ENCODE peak calls at places on chromosomes 6 and 20, in ten cellular contexts. One of them, this sample, is unnamed.

GRCh38 chr6:170000071-170000843 is 248.8 kb downstream of the ERMARD start:
- DNase-seq in NCI-H460: no peak
- DNase-seq in brain microvascular endothelial cell: no peak
- DNase-seq in T-helper 9 cell: no peak
- DNase-seq in endodermal cell: no peak
- DNase-seq in cardiac muscle cell: no peak
- DNase-seq in stimulated activated CD4-positive, alpha-beta T cell treated with anti-CD3 and anti-CD28 coated beads, TNF-alpha, amount 100 ng/mL, for 1 hour: no peak
- DNase-seq in NCI-H1417: no peak
- DNase-seq in effector CD8-positive, alpha-beta T cell: no peak
- DNase-seq in dermis blood vessel endothelial cell: no peak
- DNase-seq in this sample: no peak

GRCh38 chr6:4776493-4776966 is 326 bp downstream of the CDYL start:
- DNase-seq in stimulated activated CD4-positive, alpha-beta T cell treated with anti-CD3 and anti-CD28 coated beads, TNF-alpha, amount 100 ng/mL, for 1 hour: peak
- DNase-seq in NCI-H1417: no peak
- DNase-seq in effector CD8-positive, alpha-beta T cell: no peak
- DNase-seq in NCI-H460: no peak
- DNase-seq in brain microvascular endothelial cell: no peak
- DNase-seq in endodermal cell: peak
- DNase-seq in T-helper 9 cell: peak
- DNase-seq in cardiac muscle cell: no peak
- DNase-seq in dermis blood vessel endothelial cell: peak
- DNase-seq in this sample: no peak

GRCh38 chr20:59598625-59599310 is 5.6 kb upstream of the PHACTR3 start:
- DNase-seq in effector CD8-positive, alpha-beta T cell: no peak
- DNase-seq in dermis blood vessel endothelial cell: peak
- DNase-seq in NCI-H460: peak
- DNase-seq in endodermal cell: peak
- DNase-seq in T-helper 9 cell: peak
- DNase-seq in NCI-H1417: peak
- DNase-seq in stimulated activated CD4-positive, alpha-beta T cell treated with anti-CD3 and anti-CD28 coated beads, TNF-alpha, amount 100 ng/mL, for 1 hour: peak
- DNase-seq in brain microvascular endothelial cell: no peak
- DNase-seq in cardiac muscle cell: peak
- DNase-seq in this sample: no peak

GRCh38 chr20:51800769-51801219 is 1.5 kb downstream of the SALL4 start:
- DNase-seq in cardiac muscle cell: peak
- DNase-seq in NCI-H460: no peak
- DNase-seq in NCI-H1417: peak
- DNase-seq in T-helper 9 cell: no peak
- DNase-seq in endodermal cell: peak
- DNase-seq in stimulated activated CD4-positive, alpha-beta T cell treated with anti-CD3 and anti-CD28 coated beads, TNF-alpha, amount 100 ng/mL, for 1 hour: no peak
- DNase-seq in effector CD8-positive, alpha-beta T cell: no peak
- DNase-seq in dermis blood vessel endothelial cell: peak
- DNase-seq in brain microvascular endothelial cell: no peak
- DNase-seq in this sample: no peak

GRCh38 chr20:62426678-62427077 is 661 bp downstream of the RBBP8NL start:
- DNase-seq in dermis blood vessel endothelial cell: no peak
- DNase-seq in endodermal cell: peak
- DNase-seq in NCI-H1417: peak
- DNase-seq in stimulated activated CD4-positive, alpha-beta T cell treated with anti-CD3 and anti-CD28 coated beads, TNF-alpha, amount 100 ng/mL, for 1 hour: no peak
- DNase-seq in T-helper 9 cell: no peak
- DNase-seq in effector CD8-positive, alpha-beta T cell: no peak
- DNase-seq in NCI-H460: no peak
- DNase-seq in cardiac muscle cell: no peak
- DNase-seq in brain microvascular endothelial cell: no peak
- DNase-seq in this sample: no peak

GRCh38 chr6:118606268-118606667 is 45.1 kb downstream of the CEP85L start:
- DNase-seq in stimulated activated CD4-positive, alpha-beta T cell treated with anti-CD3 and anti-CD28 coated beads, TNF-alpha, amount 100 ng/mL, for 1 hour: no peak
- DNase-seq in NCI-H1417: no peak
- DNase-seq in effector CD8-positive, alpha-beta T cell: no peak
- DNase-seq in endodermal cell: no peak
- DNase-seq in dermis blood vessel endothelial cell: no peak
- DNase-seq in cardiac muscle cell: no peak
- DNase-seq in T-helper 9 cell: no peak
- DNase-seq in brain microvascular endothelial cell: no peak
- DNase-seq in NCI-H460: no peak
- DNase-seq in this sample: no peak

GRCh38 chr20:46709459-46710148 is at the start of gene SLC2A10:
- DNase-seq in dermis blood vessel endothelial cell: peak
- DNase-seq in cardiac muscle cell: peak
- DNase-seq in NCI-H1417: no peak
- DNase-seq in endodermal cell: peak
- DNase-seq in T-helper 9 cell: no peak
- DNase-seq in effector CD8-positive, alpha-beta T cell: no peak
- DNase-seq in brain microvascular endothelial cell: peak
- DNase-seq in stimulated activated CD4-positive, alpha-beta T cell treated with anti-CD3 and anti-CD28 coated beads, TNF-alpha, amount 100 ng/mL, for 1 hour: no peak
- DNase-seq in NCI-H460: no peak
- DNase-seq in this sample: no peak

GRCh38 chr6:112203577-112204349 is 50.6 kb downstream of the LAMA4 start:
- DNase-seq in stimulated activated CD4-positive, alpha-beta T cell treated with anti-CD3 and anti-CD28 coated beads, TNF-alpha, amount 100 ng/mL, for 1 hour: no peak
- DNase-seq in T-helper 9 cell: no peak
- DNase-seq in effector CD8-positive, alpha-beta T cell: no peak
- DNase-seq in brain microvascular endothelial cell: peak
- DNase-seq in endodermal cell: no peak
- DNase-seq in cardiac muscle cell: peak
- DNase-seq in NCI-H1417: no peak
- DNase-seq in NCI-H460: peak
- DNase-seq in dermis blood vessel endothelial cell: peak
- DNase-seq in this sample: no peak

GRCh38 chr20:36666181-36666740 is 20.3 kb upstream of the SLA2 start:
- DNase-seq in cardiac muscle cell: peak
- DNase-seq in NCI-H1417: no peak
- DNase-seq in brain microvascular endothelial cell: peak
- DNase-seq in NCI-H460: no peak
- DNase-seq in T-helper 9 cell: no peak
- DNase-seq in stimulated activated CD4-positive, alpha-beta T cell treated with anti-CD3 and anti-CD28 coated beads, TNF-alpha, amount 100 ng/mL, for 1 hour: no peak
- DNase-seq in dermis blood vessel endothelial cell: peak
- DNase-seq in effector CD8-positive, alpha-beta T cell: no peak
- DNase-seq in endodermal cell: no peak
- DNase-seq in this sample: no peak

GRCh38 chr6:169962604-169963469 is 211.4 kb downstream of the ERMARD start:
- DNase-seq in NCI-H1417: no peak
- DNase-seq in brain microvascular endothelial cell: no peak
- DNase-seq in NCI-H460: no peak
- DNase-seq in effector CD8-positive, alpha-beta T cell: no peak
- DNase-seq in T-helper 9 cell: no peak
- DNase-seq in endodermal cell: no peak
- DNase-seq in stimulated activated CD4-positive, alpha-beta T cell treated with anti-CD3 and anti-CD28 coated beads, TNF-alpha, amount 100 ng/mL, for 1 hour: no peak
- DNase-seq in dermis blood vessel endothelial cell: no peak
- DNase-seq in cardiac muscle cell: no peak
- DNase-seq in this sample: peak

GRCh38 chr6:85079761-85080160 is 315.4 kb upstream of the TBX18 start:
- DNase-seq in endodermal cell: no peak
- DNase-seq in stimulated activated CD4-positive, alpha-beta T cell treated with anti-CD3 and anti-CD28 coated beads, TNF-alpha, amount 100 ng/mL, for 1 hour: no peak
- DNase-seq in T-helper 9 cell: no peak
- DNase-seq in effector CD8-positive, alpha-beta T cell: no peak
- DNase-seq in NCI-H460: no peak
- DNase-seq in brain microvascular endothelial cell: no peak
- DNase-seq in dermis blood vessel endothelial cell: no peak
- DNase-seq in NCI-H1417: no peak
- DNase-seq in cardiac muscle cell: no peak
- DNase-seq in this sample: no peak

GRCh38 chr6:144895313-144895712 is 610.2 kb downstream of the UTRN start:
- DNase-seq in brain microvascular endothelial cell: no peak
- DNase-seq in effector CD8-positive, alpha-beta T cell: no peak
- DNase-seq in cardiac muscle cell: no peak
- DNase-seq in NCI-H460: no peak
- DNase-seq in NCI-H1417: no peak
- DNase-seq in endodermal cell: no peak
- DNase-seq in T-helper 9 cell: no peak
- DNase-seq in dermis blood vessel endothelial cell: no peak
- DNase-seq in stimulated activated CD4-positive, alpha-beta T cell treated with anti-CD3 and anti-CD28 coated beads, TNF-alpha, amount 100 ng/mL, for 1 hour: no peak
- DNase-seq in this sample: no peak

GRCh38 chr20:13868331-13868730 is 83.5 kb downstream of the NDUFAF5 start:
- DNase-seq in NCI-H460: no peak
- DNase-seq in dermis blood vessel endothelial cell: no peak
- DNase-seq in effector CD8-positive, alpha-beta T cell: no peak
- DNase-seq in brain microvascular endothelial cell: peak
- DNase-seq in stimulated activated CD4-positive, alpha-beta T cell treated with anti-CD3 and anti-CD28 coated beads, TNF-alpha, amount 100 ng/mL, for 1 hour: no peak
- DNase-seq in endodermal cell: no peak
- DNase-seq in cardiac muscle cell: no peak
- DNase-seq in NCI-H1417: no peak
- DNase-seq in T-helper 9 cell: no peak
- DNase-seq in this sample: no peak

GRCh38 chr6:36779227-36779626 is 60.0 kb downstream of the CPNE5 start:
- DNase-seq in cardiac muscle cell: no peak
- DNase-seq in brain microvascular endothelial cell: no peak
- DNase-seq in dermis blood vessel endothelial cell: no peak
- DNase-seq in NCI-H1417: no peak
- DNase-seq in T-helper 9 cell: no peak
- DNase-seq in effector CD8-positive, alpha-beta T cell: no peak
- DNase-seq in stimulated activated CD4-positive, alpha-beta T cell treated with anti-CD3 and anti-CD28 coated beads, TNF-alpha, amount 100 ng/mL, for 1 hour: no peak
- DNase-seq in NCI-H460: no peak
- DNase-seq in endodermal cell: no peak
- DNase-seq in this sample: no peak

GRCh38 chr20:64082126-64082638 is 2.0 kb downstream of the LKAAEAR1 start:
- DNase-seq in NCI-H1417: no peak
- DNase-seq in effector CD8-positive, alpha-beta T cell: no peak
- DNase-seq in NCI-H460: no peak
- DNase-seq in stimulated activated CD4-positive, alpha-beta T cell treated with anti-CD3 and anti-CD28 coated beads, TNF-alpha, amount 100 ng/mL, for 1 hour: no peak
- DNase-seq in dermis blood vessel endothelial cell: no peak
- DNase-seq in cardiac muscle cell: no peak
- DNase-seq in endodermal cell: peak
- DNase-seq in T-helper 9 cell: no peak
- DNase-seq in brain microvascular endothelial cell: no peak
- DNase-seq in this sample: no peak

GRCh38 chr6:143806282-143807102 is 36.6 kb upstream of the LTV1 start:
- DNase-seq in NCI-H460: no peak
- DNase-seq in NCI-H1417: no peak
- DNase-seq in stimulated activated CD4-positive, alpha-beta T cell treated with anti-CD3 and anti-CD28 coated beads, TNF-alpha, amount 100 ng/mL, for 1 hour: peak
- DNase-seq in dermis blood vessel endothelial cell: peak
- DNase-seq in endodermal cell: no peak
- DNase-seq in T-helper 9 cell: no peak
- DNase-seq in effector CD8-positive, alpha-beta T cell: no peak
- DNase-seq in brain microvascular endothelial cell: peak
- DNase-seq in cardiac muscle cell: peak
- DNase-seq in this sample: no peak

GRCh38 chr6:117494694-117495318 is 12.3 kb downstream of the DCBLD1 start:
- DNase-seq in effector CD8-positive, alpha-beta T cell: no peak
- DNase-seq in endodermal cell: no peak
- DNase-seq in NCI-H1417: no peak
- DNase-seq in cardiac muscle cell: no peak
- DNase-seq in NCI-H460: no peak
- DNase-seq in T-helper 9 cell: no peak
- DNase-seq in dermis blood vessel endothelial cell: peak
- DNase-seq in brain microvascular endothelial cell: no peak
- DNase-seq in stimulated activated CD4-positive, alpha-beta T cell treated with anti-CD3 and anti-CD28 coated beads, TNF-alpha, amount 100 ng/mL, for 1 hour: no peak
- DNase-seq in this sample: no peak

GRCh38 chr20:51366155-51366886 is 176.2 kb downstream of the NFATC2 start:
- DNase-seq in brain microvascular endothelial cell: peak
- DNase-seq in effector CD8-positive, alpha-beta T cell: no peak
- DNase-seq in stimulated activated CD4-positive, alpha-beta T cell treated with anti-CD3 and anti-CD28 coated beads, TNF-alpha, amount 100 ng/mL, for 1 hour: no peak
- DNase-seq in dermis blood vessel endothelial cell: peak
- DNase-seq in NCI-H460: no peak
- DNase-seq in cardiac muscle cell: peak
- DNase-seq in T-helper 9 cell: no peak
- DNase-seq in endodermal cell: no peak
- DNase-seq in NCI-H1417: no peak
- DNase-seq in this sample: no peak

GRCh38 chr20:56004611-56005388 is 519 bp downstream of the CBLN4 start:
- DNase-seq in brain microvascular endothelial cell: no peak
- DNase-seq in T-helper 9 cell: no peak
- DNase-seq in NCI-H1417: no peak
- DNase-seq in endodermal cell: peak
- DNase-seq in stimulated activated CD4-positive, alpha-beta T cell treated with anti-CD3 and anti-CD28 coated beads, TNF-alpha, amount 100 ng/mL, for 1 hour: no peak
- DNase-seq in dermis blood vessel endothelial cell: no peak
- DNase-seq in effector CD8-positive, alpha-beta T cell: no peak
- DNase-seq in NCI-H460: no peak
- DNase-seq in cardiac muscle cell: no peak
- DNase-seq in this sample: no peak

GRCh38 chr6:144190593-144190992 is 40.3 kb downstream of the STX11 start:
- DNase-seq in cardiac muscle cell: peak
- DNase-seq in dermis blood vessel endothelial cell: peak
- DNase-seq in NCI-H460: no peak
- DNase-seq in T-helper 9 cell: no peak
- DNase-seq in brain microvascular endothelial cell: no peak
- DNase-seq in effector CD8-positive, alpha-beta T cell: no peak
- DNase-seq in stimulated activated CD4-positive, alpha-beta T cell treated with anti-CD3 and anti-CD28 coated beads, TNF-alpha, amount 100 ng/mL, for 1 hour: no peak
- DNase-seq in endodermal cell: no peak
- DNase-seq in NCI-H1417: no peak
- DNase-seq in this sample: no peak

GRCh38 chr6:133337312-133337711 is 96.2 kb downstream of the EYA4 start:
- DNase-seq in stimulated activated CD4-positive, alpha-beta T cell treated with anti-CD3 and anti-CD28 coated beads, TNF-alpha, amount 100 ng/mL, for 1 hour: no peak
- DNase-seq in cardiac muscle cell: peak
- DNase-seq in T-helper 9 cell: no peak
- DNase-seq in effector CD8-positive, alpha-beta T cell: no peak
- DNase-seq in dermis blood vessel endothelial cell: no peak
- DNase-seq in endodermal cell: no peak
- DNase-seq in NCI-H460: no peak
- DNase-seq in brain microvascular endothelial cell: no peak
- DNase-seq in NCI-H1417: no peak
- DNase-seq in this sample: no peak

GRCh38 chr6:37323568-37323967 is 30.2 kb upstream of the RNF8 start:
- DNase-seq in endodermal cell: peak
- DNase-seq in brain microvascular endothelial cell: no peak
- DNase-seq in cardiac muscle cell: peak
- DNase-seq in NCI-H460: no peak
- DNase-seq in stimulated activated CD4-positive, alpha-beta T cell treated with anti-CD3 and anti-CD28 coated beads, TNF-alpha, amount 100 ng/mL, for 1 hour: no peak
- DNase-seq in T-helper 9 cell: no peak
- DNase-seq in dermis blood vessel endothelial cell: peak
- DNase-seq in NCI-H1417: peak
- DNase-seq in effector CD8-positive, alpha-beta T cell: no peak
- DNase-seq in this sample: no peak

GRCh38 chr6:5270093-5270680 is 8.9 kb downstream of the FARS2 start:
- DNase-seq in dermis blood vessel endothelial cell: no peak
- DNase-seq in endodermal cell: no peak
- DNase-seq in effector CD8-positive, alpha-beta T cell: no peak
- DNase-seq in NCI-H1417: no peak
- DNase-seq in NCI-H460: no peak
- DNase-seq in brain microvascular endothelial cell: no peak
- DNase-seq in stimulated activated CD4-positive, alpha-beta T cell treated with anti-CD3 and anti-CD28 coated beads, TNF-alpha, amount 100 ng/mL, for 1 hour: no peak
- DNase-seq in cardiac muscle cell: peak
- DNase-seq in T-helper 9 cell: no peak
- DNase-seq in this sample: no peak

GRCh38 chr6:26342106-26342999 is 22.6 kb upstream of the BTN3A2 start:
- DNase-seq in NCI-H1417: no peak
- DNase-seq in effector CD8-positive, alpha-beta T cell: no peak
- DNase-seq in NCI-H460: no peak
- DNase-seq in T-helper 9 cell: no peak
- DNase-seq in endodermal cell: peak
- DNase-seq in brain microvascular endothelial cell: peak
- DNase-seq in dermis blood vessel endothelial cell: no peak
- DNase-seq in cardiac muscle cell: no peak
- DNase-seq in stimulated activated CD4-positive, alpha-beta T cell treated with anti-CD3 and anti-CD28 coated beads, TNF-alpha, amount 100 ng/mL, for 1 hour: no peak
- DNase-seq in this sample: no peak

GRCh38 chr20:52083627-52084232 is 107.8 kb downstream of the ZFP64 start:
- DNase-seq in effector CD8-positive, alpha-beta T cell: no peak
- DNase-seq in dermis blood vessel endothelial cell: peak
- DNase-seq in NCI-H460: peak
- DNase-seq in cardiac muscle cell: peak
- DNase-seq in endodermal cell: peak
- DNase-seq in stimulated activated CD4-positive, alpha-beta T cell treated with anti-CD3 and anti-CD28 coated beads, TNF-alpha, amount 100 ng/mL, for 1 hour: no peak
- DNase-seq in NCI-H1417: peak
- DNase-seq in brain microvascular endothelial cell: peak
- DNase-seq in T-helper 9 cell: no peak
- DNase-seq in this sample: no peak

GRCh38 chr20:10249048-10249770 is 30.6 kb downstream of the SNAP25 start:
- DNase-seq in endodermal cell: peak
- DNase-seq in NCI-H460: no peak
- DNase-seq in effector CD8-positive, alpha-beta T cell: no peak
- DNase-seq in stimulated activated CD4-positive, alpha-beta T cell treated with anti-CD3 and anti-CD28 coated beads, TNF-alpha, amount 100 ng/mL, for 1 hour: no peak
- DNase-seq in cardiac muscle cell: peak
- DNase-seq in NCI-H1417: no peak
- DNase-seq in brain microvascular endothelial cell: no peak
- DNase-seq in T-helper 9 cell: no peak
- DNase-seq in dermis blood vessel endothelial cell: no peak
- DNase-seq in this sample: no peak

GRCh38 chr6:132412656-132413500 is 11.6 kb upstream of the MOXD1 start:
- DNase-seq in endodermal cell: no peak
- DNase-seq in T-helper 9 cell: no peak
- DNase-seq in NCI-H1417: no peak
- DNase-seq in cardiac muscle cell: peak
- DNase-seq in stimulated activated CD4-positive, alpha-beta T cell treated with anti-CD3 and anti-CD28 coated beads, TNF-alpha, amount 100 ng/mL, for 1 hour: no peak
- DNase-seq in NCI-H460: no peak
- DNase-seq in effector CD8-positive, alpha-beta T cell: no peak
- DNase-seq in dermis blood vessel endothelial cell: no peak
- DNase-seq in brain microvascular endothelial cell: peak
- DNase-seq in this sample: no peak

GRCh38 chr20:55888655-55889054 is 116.7 kb downstream of the CBLN4 start:
- DNase-seq in brain microvascular endothelial cell: no peak
- DNase-seq in dermis blood vessel endothelial cell: no peak
- DNase-seq in effector CD8-positive, alpha-beta T cell: no peak
- DNase-seq in stimulated activated CD4-positive, alpha-beta T cell treated with anti-CD3 and anti-CD28 coated beads, TNF-alpha, amount 100 ng/mL, for 1 hour: no peak
- DNase-seq in T-helper 9 cell: no peak
- DNase-seq in NCI-H1417: no peak
- DNase-seq in cardiac muscle cell: no peak
- DNase-seq in endodermal cell: peak
- DNase-seq in NCI-H460: no peak
- DNase-seq in this sample: no peak